ENCODE peak calls at places on chromosomes 12 and 14, in nine cellular contexts. B is mucosa of descending colon, C is fibroblast of lung, A is stomach, P is left ventricle myocardium inferior, O is astrocyte of the spinal cord, Q is lower leg skin, U is GM12865, R is thyroid gland. Y is an unnamed sample.

GRCh38 chr12:57560516-57560915 is 10.7 kb downstream of the KIF5A start:
- DNase-seq in B (no peak), C (no peak), A (no peak), P (no peak), O (no peak), Q (no peak), U (no peak), R (no peak), Y (no peak)

GRCh38 chr12:118371354-118372282 is 1.1 kb downstream of the TAOK3 start:
- DNase-seq in B (peak; percentile 69), C (no peak), A (no peak), P (peak; percentile 25), O (no peak), Q (peak; percentile 84), U (no peak), R (peak; percentile 52), Y (peak; percentile 56)

GRCh38 chr14:76774471-76775158 is 13.3 kb downstream of the VASH1 start:
- DNase-seq in B (no peak), C (no peak), A (no peak), P (no peak), O (no peak), Q (peak; percentile 50), U (no peak), R (no peak), Y (no peak)

GRCh38 chr12:49010092-49010668 is 8.4 kb downstream of the PRKAG1 start:
- DNase-seq in B (no peak), C (peak; percentile 13), A (no peak), P (no peak), O (no peak), Q (no peak), U (no peak), R (no peak), Y (no peak)

GRCh38 chr14:105282098-105282725 is 18.6 kb downstream of the BRF1 start:
- DNase-seq in B (no peak), C (no peak), A (peak; percentile 42), P (no peak), O (no peak), Q (no peak), U (no peak), R (no peak), Y (no peak)

GRCh38 chr12:754871-755562 is 2.6 kb downstream of the WNK1 start:
- DNase-seq in B (no peak), C (peak; percentile 79), A (no peak), P (no peak), O (peak; percentile 65), Q (no peak), U (peak; percentile 65), R (no peak), Y (no peak)

GRCh38 chr14:59564356-59564755 is 12.3 kb downstream of the CCDC175 start:
- DNase-seq in B (no peak), C (no peak), A (no peak), P (no peak), O (no peak), Q (no peak), U (no peak), R (no peak), Y (no peak)

GRCh38 chr12:56836317-56836716 is 73.2 kb downstream of the HSD17B6 start:
- DNase-seq in B (no peak), C (peak; percentile 7), A (no peak), P (peak; percentile 19), O (peak; percentile 23), Q (no peak), U (no peak), R (peak; percentile 79), Y (peak; percentile 50)

GRCh38 chr12:23681237-23681636 is 268.2 kb downstream of the SOX5 start:
- DNase-seq in B (no peak), C (no peak), A (no peak), P (no peak), O (no peak), Q (no peak), U (no peak), R (no peak), Y (no peak)

GRCh38 chr12:117404203-117404853 is 42.9 kb upstream of the NOS1 start:
- DNase-seq in B (no peak), C (no peak), A (no peak), P (no peak), O (no peak), Q (no peak), U (no peak), R (no peak), Y (no peak)

GRCh38 chr12:111664961-111665865 is 20.5 kb downstream of the BRAP start:
- DNase-seq in B (no peak), C (no peak), A (no peak), P (no peak), O (no peak), Q (no peak), U (no peak), R (no peak), Y (no peak)

GRCh38 chr12:15527201-15527782 is 205.0 kb downstream of the PTPRO start:
- DNase-seq in B (no peak), C (peak; percentile 30), A (peak; percentile 32), P (peak; percentile 23), O (no peak), Q (no peak), U (no peak), R (no peak), Y (peak; percentile 59)

DNA sequence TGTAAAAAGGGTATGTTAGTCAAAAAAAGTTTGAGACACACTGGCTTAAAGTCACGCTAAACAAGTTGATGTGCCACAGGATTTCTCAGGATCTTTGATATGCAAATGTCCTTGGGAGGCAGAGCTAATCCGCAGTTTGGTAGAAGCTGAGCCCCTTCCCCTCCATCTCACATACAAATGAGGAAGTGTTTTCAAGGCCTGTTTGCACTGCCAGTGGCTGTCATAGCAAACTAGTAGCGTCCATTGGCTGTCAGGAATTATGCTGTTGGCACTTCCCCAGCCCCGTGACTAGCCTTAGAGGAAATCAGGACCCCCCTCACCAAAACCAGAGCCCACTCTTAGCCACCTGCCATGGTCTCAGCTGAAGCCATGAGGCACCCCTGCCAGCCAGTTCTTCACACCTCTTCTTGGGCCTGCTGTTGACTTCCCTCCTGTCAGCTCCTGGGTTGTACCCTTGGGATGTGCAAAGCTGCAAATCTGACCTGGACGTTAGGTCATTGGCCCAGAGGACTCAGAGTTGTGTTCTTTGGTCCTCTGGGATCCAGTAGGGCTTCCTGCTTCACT is 254.0 kb downstream of the CACNA1C start:
- DNase-seq in B (no peak), C (no peak), A (no peak), P (no peak), O (no peak), Q (no peak), U (no peak), R (no peak), Y (no peak)
- H3K4me3 ChIP-seq in B (no peak overlapping the region), C (no peak overlapping the region), A (no peak overlapping the region), P (no peak overlapping the region), O (no peak overlapping the region), Q (no peak overlapping the region), U (no peak overlapping the region), R (no peak overlapping the region), Y (no peak overlapping the region)

DNA sequence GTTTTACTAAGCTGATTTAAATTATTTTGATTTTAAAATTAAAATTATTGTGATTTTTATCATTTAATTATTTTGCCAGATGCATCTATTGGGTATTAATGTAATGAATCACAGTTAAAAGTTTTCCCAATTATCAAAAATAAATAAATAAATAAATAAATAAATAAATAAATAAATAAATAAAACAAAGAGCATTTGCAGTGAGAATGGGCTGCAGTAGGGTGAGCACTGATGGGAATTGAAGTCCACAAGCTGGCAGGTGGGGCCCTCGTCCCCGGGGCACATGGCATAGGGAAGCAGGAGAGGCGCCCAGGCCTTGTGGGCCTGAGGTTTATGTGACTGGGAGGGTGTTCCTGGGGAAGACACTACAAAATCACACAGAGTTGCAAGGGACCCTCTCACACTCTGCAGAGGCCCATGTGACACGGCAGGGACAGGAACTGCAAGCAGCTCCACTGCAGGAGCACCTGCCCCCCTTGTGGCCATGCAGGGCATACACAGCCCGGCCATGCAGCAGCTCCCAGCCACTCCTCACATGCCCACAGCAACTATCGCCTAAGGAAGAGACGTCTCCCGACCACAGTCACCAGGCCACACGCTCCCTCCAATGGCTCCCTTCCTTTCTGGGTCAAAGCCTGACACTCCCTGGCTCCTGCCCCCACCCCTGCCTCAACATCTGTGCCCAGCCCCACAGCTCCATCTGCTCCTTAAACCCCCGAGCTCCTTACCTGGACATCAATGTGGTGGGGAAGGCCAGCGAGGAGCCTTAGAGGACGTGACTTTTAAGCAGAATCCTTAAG is 256.3 kb upstream of the SFSWAP start:
- DNase-seq in B (no peak), C (no peak), A (peak; percentile 27), P (no peak), O (no peak), Q (peak; percentile 73), U (peak; percentile 81), R (peak; percentile 55), Y (no peak)
- TF ChIP-seq CTCF in B (peak; percentile 26), C (no peak), A (peak; percentile 57), P (peak; percentile 68), O (peak; percentile 4), Q (no peak), U (peak; percentile 84), R (peak; percentile 52), Y (peak; percentile 53)

DNA sequence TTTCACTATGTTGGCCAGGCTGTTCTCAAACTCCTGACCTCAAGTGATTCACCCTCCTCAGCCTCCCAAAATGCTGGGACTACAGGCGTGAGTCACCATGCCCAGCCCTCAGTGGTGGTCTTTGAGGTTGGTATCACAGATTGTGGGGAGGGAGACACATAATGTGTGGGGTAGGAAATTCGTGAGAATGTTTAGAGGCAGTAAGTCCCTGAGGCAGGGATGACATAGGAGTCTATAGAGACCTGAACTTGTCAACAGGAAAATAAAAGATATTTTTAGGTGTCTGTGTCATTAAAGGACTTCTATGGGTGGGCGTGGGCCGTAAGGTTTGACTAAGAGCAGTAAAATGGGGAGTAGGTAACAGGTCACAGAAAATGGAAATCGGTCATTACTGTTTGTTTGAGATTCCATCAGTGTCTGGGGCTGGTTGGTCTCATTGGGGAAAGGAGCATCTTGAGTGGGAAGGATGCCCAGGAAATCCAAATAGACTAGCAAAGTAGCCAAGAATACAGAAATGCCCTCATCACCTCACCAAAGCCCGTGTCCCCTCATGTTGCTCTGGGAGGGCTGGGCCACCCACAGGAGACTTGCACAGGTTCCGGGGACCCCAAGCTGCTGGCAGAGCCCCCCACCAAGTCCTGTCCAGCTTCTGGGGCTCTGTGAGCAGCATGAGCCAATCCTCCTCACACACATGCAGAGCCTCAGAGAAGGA is 63.6 kb upstream of the BCL2L14 start:
- DNase-seq in B (no peak), C (peak; percentile 7), A (no peak), P (no peak), O (peak; percentile 71), Q (no peak), U (peak; percentile 79), R (no peak), Y (no peak)
- H3K4me3 ChIP-seq in B (no peak overlapping the region), C (no peak overlapping the region), A (no peak overlapping the region), P (no peak overlapping the region), O (no peak overlapping the region), Q (no peak overlapping the region), U (no peak overlapping the region), R (no peak overlapping the region), Y (no peak overlapping the region)

DNA sequence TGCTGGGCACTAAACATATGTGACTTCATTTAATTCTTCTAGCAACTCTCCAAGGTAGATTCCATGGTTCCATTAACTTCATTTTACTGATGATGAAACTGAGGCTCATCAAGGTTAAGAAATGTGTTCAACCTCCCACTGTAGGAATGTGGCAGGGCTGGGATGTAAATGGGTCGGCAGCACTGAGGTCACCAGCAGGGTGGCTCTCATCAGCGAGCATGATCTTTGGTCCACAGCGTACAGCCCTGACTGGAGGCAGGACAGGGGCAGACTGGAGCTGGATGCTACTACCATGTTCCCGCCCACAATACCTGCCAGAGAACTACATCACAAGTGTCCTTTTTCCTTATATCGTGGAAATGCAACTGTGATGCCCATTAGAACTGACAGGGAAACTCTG is 4.6 kb downstream of the APPL2 start:
- DNase-seq in B (no peak), C (no peak), A (no peak), P (no peak), O (no peak), Q (no peak), U (no peak), R (no peak), Y (no peak)
- TF ChIP-seq CTCF in B (no peak), C (no peak), A (no peak), P (no peak), O (no peak), Q (no peak), U (no peak), R (no peak), Y (no peak)